ENCODE peak calls at places on chromosomes 3 and 15, in six cellular contexts. One of them, this sample, is unnamed.

GRCh38 chr3:151925876-151926275 is 52.4 kb downstream of the SUCNR1 start:
- DNase-seq in H9: no peak
- DNase-seq in HS-27A: no peak
- DNase-seq in caudate nucleus: no peak
- DNase-seq in stimulated activated CD4-positive, alpha-beta T cell treated with anti-CD3 and anti-CD28 coated beads, TNF-alpha, amount 100 ng/mL, for 4 hours: no peak
- DNase-seq in CD14-positive monocyte: no peak
- DNase-seq in this sample: no peak

GRCh38 chr3:13278783-13279531 is 141.2 kb downstream of the NUP210 start:
- DNase-seq in stimulated activated CD4-positive, alpha-beta T cell treated with anti-CD3 and anti-CD28 coated beads, TNF-alpha, amount 100 ng/mL, for 4 hours: no peak
- DNase-seq in caudate nucleus: no peak
- DNase-seq in H9: no peak
- DNase-seq in HS-27A: no peak
- DNase-seq in CD14-positive monocyte: no peak
- DNase-seq in this sample: no peak

GRCh38 chr3:45773044-45773443 is 23.3 kb downstream of the SLC6A20 start:
- DNase-seq in stimulated activated CD4-positive, alpha-beta T cell treated with anti-CD3 and anti-CD28 coated beads, TNF-alpha, amount 100 ng/mL, for 4 hours: no peak
- DNase-seq in H9: peak
- DNase-seq in HS-27A: no peak
- DNase-seq in caudate nucleus: no peak
- DNase-seq in CD14-positive monocyte: no peak
- DNase-seq in this sample: no peak

GRCh38 chr3:99686955-99687612 is 48.7 kb downstream of the COL8A1 start:
- DNase-seq in caudate nucleus: no peak
- DNase-seq in HS-27A: no peak
- DNase-seq in CD14-positive monocyte: no peak
- DNase-seq in stimulated activated CD4-positive, alpha-beta T cell treated with anti-CD3 and anti-CD28 coated beads, TNF-alpha, amount 100 ng/mL, for 4 hours: no peak
- DNase-seq in H9: peak
- DNase-seq in this sample: peak

GRCh38 chr3:79937567-79937966 is 169.8 kb upstream of the ROBO1 start:
- DNase-seq in stimulated activated CD4-positive, alpha-beta T cell treated with anti-CD3 and anti-CD28 coated beads, TNF-alpha, amount 100 ng/mL, for 4 hours: no peak
- DNase-seq in CD14-positive monocyte: no peak
- DNase-seq in caudate nucleus: no peak
- DNase-seq in H9: no peak
- DNase-seq in HS-27A: peak
- DNase-seq in this sample: no peak

GRCh38 chr15:89822030-89822429 is 7.4 kb upstream of the ANPEP start:
- DNase-seq in HS-27A: no peak
- DNase-seq in CD14-positive monocyte: no peak
- DNase-seq in caudate nucleus: no peak
- DNase-seq in stimulated activated CD4-positive, alpha-beta T cell treated with anti-CD3 and anti-CD28 coated beads, TNF-alpha, amount 100 ng/mL, for 4 hours: no peak
- DNase-seq in H9: no peak
- DNase-seq in this sample: no peak

GRCh38 chr3:8652323-8652987 is 7.9 kb upstream of the SSUH2 start:
- DNase-seq in stimulated activated CD4-positive, alpha-beta T cell treated with anti-CD3 and anti-CD28 coated beads, TNF-alpha, amount 100 ng/mL, for 4 hours: no peak
- DNase-seq in caudate nucleus: no peak
- DNase-seq in CD14-positive monocyte: no peak
- DNase-seq in HS-27A: no peak
- DNase-seq in H9: no peak
- DNase-seq in this sample: no peak

GRCh38 chr3:122793568-122794416 is at the start of gene HSPBAP1:
- DNase-seq in stimulated activated CD4-positive, alpha-beta T cell treated with anti-CD3 and anti-CD28 coated beads, TNF-alpha, amount 100 ng/mL, for 4 hours: peak
- DNase-seq in HS-27A: peak
- DNase-seq in caudate nucleus: no peak
- DNase-seq in H9: peak
- DNase-seq in CD14-positive monocyte: peak
- DNase-seq in this sample: peak

GRCh38 chr3:112111785-112112402 is 21.2 kb downstream of the GCSAM start:
- DNase-seq in HS-27A: no peak
- DNase-seq in caudate nucleus: no peak
- DNase-seq in H9: peak
- DNase-seq in stimulated activated CD4-positive, alpha-beta T cell treated with anti-CD3 and anti-CD28 coated beads, TNF-alpha, amount 100 ng/mL, for 4 hours: peak
- DNase-seq in CD14-positive monocyte: peak
- DNase-seq in this sample: peak

GRCh38 chr15:71547066-71547465 is 263.3 kb upstream of the NR2E3 start:
- DNase-seq in CD14-positive monocyte: no peak
- DNase-seq in H9: no peak
- DNase-seq in stimulated activated CD4-positive, alpha-beta T cell treated with anti-CD3 and anti-CD28 coated beads, TNF-alpha, amount 100 ng/mL, for 4 hours: no peak
- DNase-seq in caudate nucleus: no peak
- DNase-seq in HS-27A: no peak
- DNase-seq in this sample: no peak

GRCh38 chr3:52524258-52524751 is 9.4 kb downstream of the NT5DC2 start:
- DNase-seq in stimulated activated CD4-positive, alpha-beta T cell treated with anti-CD3 and anti-CD28 coated beads, TNF-alpha, amount 100 ng/mL, for 4 hours: no peak
- DNase-seq in HS-27A: no peak
- DNase-seq in caudate nucleus: no peak
- DNase-seq in CD14-positive monocyte: no peak
- DNase-seq in H9: no peak
- DNase-seq in this sample: no peak

GRCh38 chr15:62105266-62105665 is 38.5 kb downstream of the C2CD4A start:
- DNase-seq in caudate nucleus: no peak
- DNase-seq in stimulated activated CD4-positive, alpha-beta T cell treated with anti-CD3 and anti-CD28 coated beads, TNF-alpha, amount 100 ng/mL, for 4 hours: no peak
- DNase-seq in CD14-positive monocyte: no peak
- DNase-seq in H9: no peak
- DNase-seq in HS-27A: no peak
- DNase-seq in this sample: no peak

GRCh38 chr3:36876181-36876936 is 68.5 kb downstream of the TRANK1 start:
- DNase-seq in caudate nucleus: no peak
- DNase-seq in CD14-positive monocyte: no peak
- DNase-seq in HS-27A: no peak
- DNase-seq in stimulated activated CD4-positive, alpha-beta T cell treated with anti-CD3 and anti-CD28 coated beads, TNF-alpha, amount 100 ng/mL, for 4 hours: no peak
- DNase-seq in H9: no peak
- DNase-seq in this sample: no peak

GRCh38 chr3:102514241-102514640 is 79.4 kb downstream of the ZPLD1 start:
- DNase-seq in caudate nucleus: no peak
- DNase-seq in H9: no peak
- DNase-seq in stimulated activated CD4-positive, alpha-beta T cell treated with anti-CD3 and anti-CD28 coated beads, TNF-alpha, amount 100 ng/mL, for 4 hours: no peak
- DNase-seq in CD14-positive monocyte: no peak
- DNase-seq in HS-27A: no peak
- DNase-seq in this sample: no peak

GRCh38 chr15:58331562-58331902 is 100.3 kb upstream of the LIPC start:
- DNase-seq in H9: no peak
- DNase-seq in HS-27A: no peak
- DNase-seq in CD14-positive monocyte: no peak
- DNase-seq in caudate nucleus: no peak
- DNase-seq in stimulated activated CD4-positive, alpha-beta T cell treated with anti-CD3 and anti-CD28 coated beads, TNF-alpha, amount 100 ng/mL, for 4 hours: no peak
- DNase-seq in this sample: no peak

GRCh38 chr3:188154758-188155574 is 1.0 kb downstream of the LPP start:
- DNase-seq in HS-27A: no peak
- DNase-seq in H9: no peak
- DNase-seq in stimulated activated CD4-positive, alpha-beta T cell treated with anti-CD3 and anti-CD28 coated beads, TNF-alpha, amount 100 ng/mL, for 4 hours: no peak
- DNase-seq in caudate nucleus: no peak
- DNase-seq in CD14-positive monocyte: no peak
- DNase-seq in this sample: no peak

GRCh38 chr3:120450261-120450913 is 405 bp downstream of the FSTL1 start:
- DNase-seq in H9: no peak
- DNase-seq in HS-27A: no peak
- DNase-seq in caudate nucleus: no peak
- DNase-seq in stimulated activated CD4-positive, alpha-beta T cell treated with anti-CD3 and anti-CD28 coated beads, TNF-alpha, amount 100 ng/mL, for 4 hours: no peak
- DNase-seq in CD14-positive monocyte: no peak
- DNase-seq in this sample: no peak

GRCh38 chr3:154428369-154429206 is 1.4 kb downstream of the GPR149 start:
- DNase-seq in stimulated activated CD4-positive, alpha-beta T cell treated with anti-CD3 and anti-CD28 coated beads, TNF-alpha, amount 100 ng/mL, for 4 hours: no peak
- DNase-seq in caudate nucleus: peak
- DNase-seq in H9: peak
- DNase-seq in HS-27A: no peak
- DNase-seq in CD14-positive monocyte: no peak
- DNase-seq in this sample: no peak

GRCh38 chr3:159126261-159127020 is 324.6 kb downstream of the MFSD1 start:
- DNase-seq in stimulated activated CD4-positive, alpha-beta T cell treated with anti-CD3 and anti-CD28 coated beads, TNF-alpha, amount 100 ng/mL, for 4 hours: no peak
- DNase-seq in CD14-positive monocyte: no peak
- DNase-seq in H9: no peak
- DNase-seq in caudate nucleus: no peak
- DNase-seq in HS-27A: no peak
- DNase-seq in this sample: no peak

GRCh38 chr3:171328419-171329082 is 131.7 kb downstream of the TNIK start:
- DNase-seq in HS-27A: no peak
- DNase-seq in stimulated activated CD4-positive, alpha-beta T cell treated with anti-CD3 and anti-CD28 coated beads, TNF-alpha, amount 100 ng/mL, for 4 hours: peak
- DNase-seq in H9: peak
- DNase-seq in CD14-positive monocyte: peak
- DNase-seq in caudate nucleus: no peak
- DNase-seq in this sample: peak

This sample was measured in Karpas-422.